ENCODE peak calls at places on chromosome 10, in five cellular contexts. One of them, this sample, is unnamed.

GRCh38 chr10:109902992-109903947 is 20.0 kb downstream of the XPNPEP1 start:
- DNase-seq in GM06990: no peak
- DNase-seq in fibroblast of pulmonary artery: no peak
- DNase-seq in keratinocyte: no peak
- DNase-seq in heart left ventricle: no peak
- DNase-seq in this sample: no peak

GRCh38 chr10:129765664-129766550 is 198.2 kb downstream of the EBF3 start:
- DNase-seq in GM06990: no peak
- DNase-seq in fibroblast of pulmonary artery: no peak
- DNase-seq in keratinocyte: no peak
- DNase-seq in heart left ventricle: no peak
- DNase-seq in this sample: peak

GRCh38 chr10:52755297-52756062 is 17.1 kb downstream of the MBL2 start:
- DNase-seq in GM06990: no peak
- DNase-seq in fibroblast of pulmonary artery: peak
- DNase-seq in keratinocyte: no peak
- DNase-seq in heart left ventricle: no peak
- DNase-seq in this sample: no peak

GRCh38 chr10:75071164-75071489 is 40.3 kb upstream of the SAMD8 start:
- DNase-seq in GM06990: no peak
- DNase-seq in fibroblast of pulmonary artery: peak
- DNase-seq in keratinocyte: no peak
- DNase-seq in heart left ventricle: no peak
- DNase-seq in this sample: no peak

GRCh38 chr10:11042375-11042774 is 24.7 kb downstream of the CELF2 start:
- DNase-seq in GM06990: no peak
- DNase-seq in fibroblast of pulmonary artery: peak
- DNase-seq in keratinocyte: no peak
- DNase-seq in heart left ventricle: no peak
- DNase-seq in this sample: no peak

GRCh38 chr10:24256619-24257018 is 47.7 kb downstream of the KIAA1217 start:
- DNase-seq in GM06990: no peak
- DNase-seq in fibroblast of pulmonary artery: no peak
- DNase-seq in keratinocyte: no peak
- DNase-seq in heart left ventricle: no peak
- DNase-seq in this sample: no peak

GRCh38 chr10:64601298-64601697 is 1080.1 kb downstream of the REEP3 start:
- DNase-seq in GM06990: no peak
- DNase-seq in fibroblast of pulmonary artery: no peak
- DNase-seq in keratinocyte: no peak
- DNase-seq in heart left ventricle: no peak
- DNase-seq in this sample: no peak

GRCh38 chr10:79422178-79422892 is 23.1 kb downstream of the ZCCHC24 start:
- DNase-seq in GM06990: no peak
- DNase-seq in fibroblast of pulmonary artery: peak
- DNase-seq in keratinocyte: no peak
- DNase-seq in heart left ventricle: peak
- DNase-seq in this sample: no peak

GRCh38 chr10:97319671-97320479 is 804 bp downstream of the FRAT1 start:
- DNase-seq in GM06990: peak
- DNase-seq in fibroblast of pulmonary artery: no peak
- DNase-seq in keratinocyte: no peak
- DNase-seq in heart left ventricle: peak
- DNase-seq in this sample: no peak

GRCh38 chr10:97318772-97319651 is at the start of gene FRAT1:
- DNase-seq in GM06990: peak
- DNase-seq in fibroblast of pulmonary artery: peak
- DNase-seq in keratinocyte: no peak
- DNase-seq in heart left ventricle: peak
- DNase-seq in this sample: peak

GRCh38 chr10:97321807-97322195 is 2.7 kb downstream of the FRAT1 start:
- DNase-seq in GM06990: no peak
- DNase-seq in fibroblast of pulmonary artery: no peak
- DNase-seq in keratinocyte: no peak
- DNase-seq in heart left ventricle: no peak
- DNase-seq in this sample: no peak

GRCh38 chr10:97321032-97321806 is 2.1 kb downstream of the FRAT1 start:
- DNase-seq in GM06990: no peak
- DNase-seq in fibroblast of pulmonary artery: no peak
- DNase-seq in keratinocyte: no peak
- DNase-seq in heart left ventricle: peak
- DNase-seq in this sample: no peak

GRCh38 chr10:97320480-97321031 is 1.5 kb downstream of the FRAT1 start:
- DNase-seq in GM06990: no peak
- DNase-seq in fibroblast of pulmonary artery: no peak
- DNase-seq in keratinocyte: no peak
- DNase-seq in heart left ventricle: peak
- DNase-seq in this sample: no peak
- H3K4me3 ChIP-seq in GM06990: peak
- H3K4me3 ChIP-seq in fibroblast of pulmonary artery: peak
- H3K4me3 ChIP-seq in keratinocyte: peak
- H3K4me3 ChIP-seq in heart left ventricle: peak
- H3K4me3 ChIP-seq in this sample: peak

GRCh38 chr10:97740613-97741012 is 3.7 kb downstream of the ZFYVE27 start:
- DNase-seq in GM06990: no peak
- DNase-seq in fibroblast of pulmonary artery: no peak
- DNase-seq in keratinocyte: no peak
- DNase-seq in heart left ventricle: no peak
- DNase-seq in this sample: no peak

GRCh38 chr10:97736403-97736901 is 476 bp upstream of the ZFYVE27 start:
- DNase-seq in GM06990: no peak
- DNase-seq in fibroblast of pulmonary artery: no peak
- DNase-seq in keratinocyte: no peak
- DNase-seq in heart left ventricle: no peak
- DNase-seq in this sample: no peak

GRCh38 chr10:97736902-97737769 is at the start of gene ZFYVE27:
- DNase-seq in GM06990: peak
- DNase-seq in fibroblast of pulmonary artery: peak
- DNase-seq in keratinocyte: peak
- DNase-seq in heart left ventricle: peak
- DNase-seq in this sample: peak

GRCh38 chr10:97737770-97738265 is 890 bp downstream of the ZFYVE27 start:
- DNase-seq in GM06990: no peak
- DNase-seq in fibroblast of pulmonary artery: no peak
- DNase-seq in keratinocyte: no peak
- DNase-seq in heart left ventricle: no peak
- DNase-seq in this sample: no peak

GRCh38 chr10:97738616-97739015 is 1.7 kb downstream of the ZFYVE27 start:
- DNase-seq in GM06990: no peak
- DNase-seq in fibroblast of pulmonary artery: no peak
- DNase-seq in keratinocyte: no peak
- DNase-seq in heart left ventricle: no peak
- DNase-seq in this sample: peak
- H3K4me3 ChIP-seq in GM06990: no peak
- H3K4me3 ChIP-seq in fibroblast of pulmonary artery: peak
- H3K4me3 ChIP-seq in keratinocyte: no peak
- H3K4me3 ChIP-seq in heart left ventricle: peak
- H3K4me3 ChIP-seq in this sample: peak

DNA sequence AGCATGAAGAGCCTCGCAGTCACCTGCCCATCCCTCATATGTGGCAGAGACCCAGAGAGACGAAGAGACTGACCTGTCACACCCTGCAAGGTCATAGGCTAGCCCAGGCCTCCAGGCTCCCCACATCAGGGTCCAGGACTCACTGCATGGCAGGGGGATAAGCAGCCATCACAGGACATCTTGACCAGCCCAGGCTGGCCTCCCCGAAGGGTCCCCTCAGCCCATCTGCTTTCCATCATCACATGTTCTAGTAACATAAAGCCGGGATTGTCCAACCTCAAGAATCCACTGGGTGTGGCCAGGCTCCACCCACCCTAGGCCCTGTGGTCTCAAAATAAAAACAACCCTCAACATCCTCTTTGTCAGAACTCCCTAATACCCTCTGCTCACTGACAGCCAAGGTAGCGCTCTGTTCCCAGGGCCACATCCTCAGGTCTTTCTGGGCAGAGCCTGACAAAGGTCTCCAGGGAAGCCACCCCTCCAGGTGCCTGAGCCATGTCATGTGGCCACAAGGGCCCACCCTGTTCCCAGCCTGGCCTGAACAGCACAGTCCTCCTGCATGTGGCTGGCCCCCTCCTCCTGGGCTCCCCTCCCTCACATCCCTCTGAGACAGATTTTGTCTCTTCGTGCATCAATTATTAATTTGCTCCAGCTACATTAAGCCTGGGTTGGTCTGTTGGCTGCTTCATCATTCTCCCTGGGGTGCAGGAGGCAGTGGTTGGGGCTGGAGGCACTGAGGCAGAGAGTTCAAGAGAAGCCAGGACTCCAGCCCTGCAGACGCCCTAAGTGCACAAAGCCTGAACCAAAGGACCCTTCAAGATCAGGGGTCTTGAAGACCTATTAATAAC is 131.8 kb upstream of the UNC5B start:
- DNase-seq in GM06990: no peak
- DNase-seq in fibroblast of pulmonary artery: no peak
- DNase-seq in keratinocyte: no peak
- DNase-seq in heart left ventricle: no peak
- DNase-seq in this sample: peak
- H3K4me3 ChIP-seq in GM06990: no peak
- H3K4me3 ChIP-seq in fibroblast of pulmonary artery: no peak
- H3K4me3 ChIP-seq in keratinocyte: no peak
- H3K4me3 ChIP-seq in heart left ventricle: no peak
- H3K4me3 ChIP-seq in this sample: no peak

GRCh38 chr10:60167056-60167455 is 222.6 kb downstream of the ANK3 start:
- DNase-seq in GM06990: no peak
- DNase-seq in fibroblast of pulmonary artery: no peak
- DNase-seq in keratinocyte: no peak
- DNase-seq in heart left ventricle: no peak
- DNase-seq in this sample: no peak
- H3K4me3 ChIP-seq in GM06990: no peak
- H3K4me3 ChIP-seq in fibroblast of pulmonary artery: peak
- H3K4me3 ChIP-seq in keratinocyte: no peak
- H3K4me3 ChIP-seq in heart left ventricle: no peak
- H3K4me3 ChIP-seq in this sample: peak

This sample was measured in coronary artery.